ENCODE peak calls at places on chromosomes 4 and X, in ten cellular contexts. E is neural progenitor cell, O is heart right ventricle, F is SK-N-SH, N is tibial nerve, L is fibroblast of lung, Z is astrocyte, M is ovary, W is psoas muscle, Y is lower lobe of right lung. D is an unnamed sample.

GRCh38 chrX:134462927-134463326 is 3.0 kb downstream of the HPRT1 start:
- DNase-seq in E (no peak), O (no peak), F (no peak), N (no peak), L (no peak), Z (no peak), M (no peak), W (no peak), Y (no peak), D (no peak)

GRCh38 chr4:61246003-61246402 is 45.9 kb downstream of the ADGRL3 start:
- DNase-seq in E (no peak), O (no peak), F (no peak), N (no peak), L (no peak), Z (no peak), M (no peak), W (no peak), Y (no peak), D (no peak)

GRCh38 chrX:147226801-147227200 is 412.3 kb upstream of the CXorf51A start:
- DNase-seq in E (no peak), O (no peak), F (no peak), N (no peak), L (no peak), Z (no peak), M (no peak), W (no peak), Y (no peak), D (no peak)

GRCh38 chr4:8053688-8054449 is 104.7 kb downstream of the ABLIM2 start:
- DNase-seq in E (no peak), O (no peak), F (no peak), N (no peak), L (no peak), Z (no peak), M (no peak), W (no peak), Y (no peak), D (no peak)

GRCh38 chr4:92241094-92241493 is 62.7 kb upstream of the GRID2 start:
- DNase-seq in E (no peak), O (no peak), F (no peak), N (no peak), L (no peak), Z (no peak), M (no peak), W (no peak), Y (no peak), D (no peak)

GRCh38 chrX:49237060-49237459 is 1.8 kb downstream of the CCDC22 start:
- DNase-seq in E (no peak), O (no peak), F (no peak), N (no peak), L (no peak), Z (no peak), M (no peak), W (no peak), Y (peak), D (no peak)

GRCh38 chr4:105838082-105838481 is 57.2 kb upstream of the NPNT start:
- DNase-seq in E (no peak), O (no peak), F (no peak), N (no peak), L (no peak), Z (no peak), M (no peak), W (no peak), Y (no peak), D (no peak)

GRCh38 chrX:14533867-14534266 is 4.5 kb downstream of the GLRA2 start:
- DNase-seq in E (no peak), O (no peak), F (no peak), N (no peak), L (no peak), Z (no peak), M (no peak), W (no peak), Y (no peak), D (no peak)

GRCh38 chr4:125254111-125254510 is 60.6 kb upstream of the FAT4 start:
- DNase-seq in E (no peak), O (no peak), F (no peak), N (no peak), L (peak), Z (peak), M (no peak), W (no peak), Y (no peak), D (peak)

GRCh38 chrX:33336783-33337182 is 125.4 kb upstream of the DMD start:
- DNase-seq in E (peak), O (peak), F (no peak), N (no peak), L (no peak), Z (no peak), M (no peak), W (no peak), Y (no peak), D (peak)

GRCh38 chr4:82519072-82519471 is 42.7 kb downstream of the TMEM150C start:
- DNase-seq in E (no peak), O (no peak), F (no peak), N (no peak), L (peak), Z (peak), M (no peak), W (no peak), Y (no peak), D (peak)

GRCh38 chr4:91113130-91113706 is 986.0 kb downstream of the CCSER1 start:
- DNase-seq in E (peak), O (no peak), F (peak), N (no peak), L (peak), Z (peak), M (no peak), W (no peak), Y (no peak), D (peak)
- TF ChIP-seq CTCF in E (peak), O (peak), F (peak), N (peak), L (peak), Z (peak), M (no peak), W (peak), Y (peak), D (peak)

GRCh38 chrX:19743386-19743785 is 144.0 kb downstream of the SH3KBP1 start:
- DNase-seq in E (no peak), O (no peak), F (no peak), N (no peak), L (no peak), Z (no peak), M (no peak), W (no peak), Y (no peak), D (no peak)
- H3K4me3 ChIP-seq in E (no peak), O (no peak), F (no peak), N (no peak), L (no peak), Z (no peak), M (no peak), W (no peak), Y (no peak), D (no peak)

GRCh38 chr4:47642985-47643745 is 158.1 kb downstream of the ATP10D start:
- DNase-seq in E (peak), O (no peak), F (no peak), N (no peak), L (peak), Z (peak), M (no peak), W (no peak), Y (no peak), D (peak)

GRCh38 chr4:47640911-47641310 is 155.8 kb downstream of the ATP10D start:
- DNase-seq in E (no peak), O (no peak), F (no peak), N (no peak), L (peak), Z (peak), M (no peak), W (no peak), Y (no peak), D (no peak)

GRCh38 chr4:47641755-47642154 is 156.7 kb downstream of the ATP10D start:
- DNase-seq in E (no peak), O (no peak), F (no peak), N (no peak), L (peak), Z (peak), M (no peak), W (no peak), Y (no peak), D (peak)

GRCh38 chr4:47643845-47644244 is 158.8 kb downstream of the ATP10D start:
- DNase-seq in E (no peak), O (no peak), F (no peak), N (no peak), L (no peak), Z (no peak), M (no peak), W (no peak), Y (no peak), D (no peak)

DNA sequence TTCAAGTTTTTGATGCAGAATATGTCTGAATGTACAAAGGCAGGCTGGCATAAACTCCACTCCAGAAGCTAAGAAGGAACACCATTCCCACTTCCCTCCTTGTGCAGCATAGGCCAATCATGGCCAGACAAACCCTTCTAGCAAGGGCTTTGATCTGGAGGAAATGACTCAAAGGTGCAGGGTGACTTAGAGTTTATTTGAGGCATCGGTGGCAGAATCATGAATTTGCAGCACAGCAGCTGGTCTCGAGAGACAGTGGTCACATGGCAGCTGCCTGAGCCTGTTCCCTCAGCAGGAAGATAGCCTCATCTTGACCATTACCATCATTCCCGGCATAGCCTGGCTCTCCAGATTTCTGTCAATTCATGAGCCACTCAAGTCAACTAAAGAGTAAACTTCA is 154.5 kb downstream of the ATP10D start:
- DNase-seq in E (no peak), O (no peak), F (no peak), N (no peak), L (peak), Z (peak), M (no peak), W (no peak), Y (no peak), D (peak)
- H3K27ac ChIP-seq in E (no peak), O (no peak), F (no peak), N (no peak), L (no peak), Z (no peak), M (no peak), W (no peak), Y (no peak), D (peak)

DNA sequence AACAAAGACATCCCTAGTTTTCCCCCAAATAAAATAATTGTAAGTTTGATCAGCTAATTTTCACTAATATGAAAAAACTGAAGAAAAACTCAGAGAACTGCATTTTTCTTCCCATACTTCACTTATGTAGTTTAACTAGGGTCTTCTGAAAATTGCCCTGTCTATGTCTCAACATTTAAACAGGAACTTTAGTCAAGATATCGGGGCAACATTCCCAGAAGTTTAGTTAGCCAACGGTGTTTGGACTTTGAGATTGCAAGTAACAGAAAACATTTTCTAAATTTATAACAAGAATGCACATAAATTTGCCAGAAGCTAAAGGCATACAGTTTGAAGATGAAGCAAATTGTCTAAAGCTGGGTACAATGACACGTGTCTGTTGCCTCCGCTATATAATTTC is 201.1 kb downstream of the ARAP2 start:
- DNase-seq in E (no peak), O (no peak), F (no peak), N (no peak), L (no peak), Z (no peak), M (no peak), W (no peak), Y (no peak), D (no peak)
- TF ChIP-seq CTCF in E (no peak), O (no peak), F (no peak), N (no peak), L (no peak), Z (no peak), M (no peak), W (no peak), Y (no peak), D (no peak)

DNA sequence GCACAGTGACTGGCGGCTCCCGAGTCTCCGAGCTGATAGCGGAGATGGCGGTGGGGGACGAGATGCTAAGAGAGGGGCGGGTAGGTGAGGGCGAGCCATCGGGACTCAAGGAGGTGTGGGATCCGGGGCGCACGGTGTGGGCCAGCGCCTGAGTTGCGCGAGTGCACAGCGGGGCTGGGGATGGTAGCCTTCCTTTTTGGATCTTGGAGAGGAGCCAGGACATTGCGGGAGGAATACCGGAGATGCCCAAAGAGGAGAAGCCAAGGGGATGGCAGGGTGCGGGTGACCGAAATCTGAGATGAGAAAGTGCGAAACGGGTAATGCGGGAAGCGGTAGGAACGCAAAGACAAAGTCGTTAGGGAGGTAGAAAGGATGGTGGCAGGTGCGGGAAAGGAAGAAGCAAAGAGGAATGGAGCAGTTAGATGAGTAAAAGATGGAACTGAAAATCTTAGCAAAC is 438 bp upstream of the FAM184B start:
- DNase-seq in E (peak), O (no peak), F (no peak), N (no peak), L (no peak), Z (no peak), M (no peak), W (no peak), Y (no peak), D (no peak)
- H3K4me3 ChIP-seq in E (peak), O (peak), F (no peak), N (no peak), L (peak), Z (peak), M (no peak), W (peak), Y (peak), D (peak)

DNA sequence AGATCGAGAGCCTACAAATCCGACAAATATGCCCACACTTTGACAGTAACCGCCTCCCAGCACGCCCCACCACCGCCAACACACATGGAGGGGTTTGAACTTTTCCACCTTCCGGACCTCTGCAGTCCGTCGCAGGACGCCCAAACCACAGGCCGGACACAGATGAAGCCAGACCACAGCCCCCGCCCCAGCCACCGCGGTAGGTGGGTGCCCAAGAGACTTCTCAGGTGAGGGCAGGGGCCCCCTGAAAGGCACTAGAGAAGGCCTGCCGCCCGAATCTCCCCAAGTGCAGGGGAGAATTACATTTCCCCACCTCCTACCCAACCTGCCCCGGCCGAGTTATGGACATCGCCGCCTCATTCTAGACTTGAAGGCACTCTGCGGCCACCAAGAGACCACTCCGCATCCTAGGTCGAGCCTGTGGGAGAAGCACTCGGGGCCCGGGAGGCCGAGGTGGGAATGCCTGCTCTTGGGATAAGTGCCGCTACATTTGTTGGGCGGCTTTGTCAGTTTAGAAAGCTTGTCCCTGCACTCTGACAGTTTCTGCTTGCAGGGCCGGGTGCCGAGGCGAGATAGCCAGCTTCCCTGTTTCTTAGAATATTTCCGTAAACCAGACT is 21.5 kb downstream of the HAND2 start:
- DNase-seq in E (peak), O (no peak), F (peak), N (no peak), L (no peak), Z (no peak), M (no peak), W (no peak), Y (no peak), D (no peak)
- H3K27ac ChIP-seq in E (no peak), O (peak), F (peak), N (no peak), L (no peak), Z (no peak), M (no peak), W (no peak), Y (no peak), D (no peak)

GRCh38 chr4:168803727-168804126 is 206.3 kb downstream of the CBR4 start:
- DNase-seq in E (peak), O (no peak), F (no peak), N (no peak), L (peak), Z (peak), M (no peak), W (no peak), Y (no peak), D (peak)

GRCh38 chr4:168802222-168802621 is 207.8 kb downstream of the CBR4 start:
- DNase-seq in E (no peak), O (no peak), F (no peak), N (no peak), L (no peak), Z (no peak), M (no peak), W (no peak), Y (no peak), D (no peak)

GRCh38 chr4:168797176-168797575 is 212.9 kb downstream of the CBR4 start:
- DNase-seq in E (no peak), O (no peak), F (no peak), N (no peak), L (peak), Z (peak), M (no peak), W (no peak), Y (no peak), D (peak)

GRCh38 chr4:168797738-168798375 is 212.2 kb downstream of the CBR4 start:
- DNase-seq in E (no peak), O (no peak), F (no peak), N (no peak), L (no peak), Z (no peak), M (no peak), W (no peak), Y (no peak), D (no peak)

DNA sequence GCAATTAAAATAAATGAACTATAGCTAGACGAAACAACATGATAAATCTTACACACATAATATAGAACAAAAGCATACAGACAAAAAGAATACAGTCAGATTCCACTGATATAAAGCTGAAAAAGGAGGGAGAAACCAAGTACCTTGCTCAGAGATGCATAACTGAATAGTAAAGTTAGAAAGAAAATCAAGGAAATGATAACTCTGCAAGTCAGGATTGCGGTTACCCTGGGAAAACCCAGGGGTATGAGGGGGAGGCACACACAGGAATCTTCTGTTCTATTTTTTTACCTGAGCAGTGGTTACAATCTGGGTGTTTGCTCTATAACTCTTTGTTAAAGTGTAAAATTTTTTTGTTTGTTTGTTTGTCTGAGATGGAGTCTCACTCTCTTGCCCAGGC is 209.1 kb downstream of the CBR4 start:
- DNase-seq in E (no peak), O (no peak), F (no peak), N (no peak), L (no peak), Z (no peak), M (no peak), W (no peak), Y (no peak), D (no peak)
- TF ChIP-seq CTCF in E (no peak), O (no peak), F (no peak), N (no peak), L (no peak), Z (no peak), M (no peak), W (no peak), Y (no peak), D (no peak)

DNA sequence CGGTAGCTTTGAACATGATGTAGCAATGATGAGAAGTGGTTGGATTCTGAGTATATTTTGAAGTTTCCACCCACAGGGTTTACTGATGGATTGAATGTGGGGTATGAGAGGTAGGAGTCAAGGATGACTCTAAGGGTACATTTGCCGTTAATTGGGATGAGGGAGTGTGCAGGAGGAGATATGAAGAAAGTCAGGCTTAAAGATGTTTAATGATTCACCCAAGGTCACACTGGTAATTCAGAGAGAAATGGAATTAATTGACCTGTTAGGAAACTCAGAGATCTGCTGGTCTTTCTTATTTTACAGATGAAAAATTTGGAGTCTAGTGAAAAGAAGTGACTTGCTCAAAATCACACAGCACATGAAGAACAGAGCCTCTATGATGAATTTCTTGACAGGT is 390.7 kb downstream of the GBA3 start:
- DNase-seq in E (no peak), O (no peak), F (no peak), N (no peak), L (no peak), Z (no peak), M (no peak), W (no peak), Y (no peak), D (no peak)
- H3K4me3 ChIP-seq in E (no peak), O (no peak), F (no peak), N (no peak), L (no peak), Z (no peak), M (no peak), W (no peak), Y (no peak), D (no peak)

DNA sequence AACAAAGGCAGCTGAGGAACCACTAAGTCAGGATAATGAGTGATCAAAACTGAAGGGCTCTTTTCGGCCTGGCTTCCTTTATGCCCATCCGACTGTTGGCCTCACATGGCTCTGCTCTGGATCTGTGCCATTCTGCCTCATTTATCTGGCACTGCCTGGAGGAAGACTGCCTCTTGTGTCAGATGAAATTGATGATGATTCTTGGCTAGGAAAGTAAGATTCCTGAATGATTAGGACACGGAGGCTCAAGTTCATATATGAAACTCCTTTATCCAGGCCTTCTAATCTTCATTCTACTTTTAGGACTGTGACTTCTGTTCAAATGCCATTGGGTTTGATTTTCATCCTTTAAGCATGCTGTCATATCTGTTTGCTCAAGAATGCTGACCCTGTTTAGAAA is 475.4 kb upstream of the RPS6KA3 start:
- DNase-seq in E (no peak), O (no peak), F (peak), N (no peak), L (peak), Z (peak), M (no peak), W (no peak), Y (no peak), D (no peak)
- H3K27ac ChIP-seq in E (no peak), O (no peak), F (no peak), N (no peak), L (no peak), Z (no peak), M (no peak), W (no peak), Y (no peak), D (no peak)